ENCODE peak calls at places on chromosomes 4 and X, in nine cellular contexts. B is lower lobe of right lung; E is activated CD4-positive, alpha-beta T cell treated with anti-CD3 and anti-CD28 coated beads, Interleukin-2, amount 10 ng/mL, durations not matched to agents 7 days and 5 days; U is CD14-positive monocyte; I is T-helper 1 cell; J is M059J; Q is activated CD4-positive, CD25-positive, alpha-beta regulatory T cell; D is tibial artery; C is coronary artery. L is an unnamed sample.

GRCh38 chr4:142500966-142501365 is 345.1 kb downstream of the INPP4B start:
- DNase-seq in J (no peak), C (no peak), D (no peak), E (no peak), U (no peak), I (no peak), B (no peak), Q (no peak), L (no peak)

GRCh38 chrX:39477438-39478120 is 620.2 kb downstream of the BCOR start:
- DNase-seq in B (peak; percentile 57), D (no peak), U (peak; percentile 76), E (no peak), Q (no peak), I (no peak), C (no peak), J (peak; percentile 78), L (no peak)

GRCh38 chr4:153759407-153760226 is at the start of gene RNF175:
- DNase-seq in E (no peak), Q (no peak), J (no peak), D (no peak), I (no peak), B (no peak), C (no peak), U (no peak), L (no peak)

GRCh38 chr4:73874386-73874785 is 5.2 kb downstream of the CXCL1 start:
- DNase-seq in C (no peak), D (no peak), U (no peak), I (no peak), Q (no peak), J (no peak), B (no peak), E (no peak), L (no peak)

GRCh38 chr4:40438384-40439026 is 103.4 kb downstream of the CHRNA9 start:
- DNase-seq in I (no peak), B (no peak), U (no peak), C (no peak), D (no peak), J (no peak), Q (no peak), E (no peak), L (no peak)

GRCh38 chr4:72983706-72984105 is 85.8 kb downstream of the COX18 start:
- DNase-seq in D (no peak), C (no peak), Q (no peak), B (no peak), U (no peak), J (no peak), I (no peak), E (no peak), L (no peak)

GRCh38 chr4:91057871-91058270 is 930.7 kb downstream of the CCSER1 start:
- DNase-seq in U (no peak), B (no peak), I (no peak), E (no peak), J (no peak), D (no peak), Q (no peak), C (no peak), L (no peak)

GRCh38 chrX:24294619-24295018 is 19.2 kb downstream of the SUPT20HL2 start:
- DNase-seq in E (peak; percentile 49), B (no peak), J (peak; percentile 57), U (no peak), Q (no peak), D (no peak), C (no peak), I (peak; percentile 26), L (peak; percentile 16)

GRCh38 chr4:52824603-52825310 is 37.4 kb upstream of the RASL11B start:
- DNase-seq in U (no peak), C (no peak), D (no peak), E (no peak), J (no peak), Q (no peak), B (peak; percentile 48), I (no peak), L (no peak)

GRCh38 chr4:155780773-155781172 is 22.0 kb downstream of the GUCY1B1 start:
- DNase-seq in I (no peak), J (peak; percentile 8), C (no peak), E (no peak), B (no peak), Q (no peak), D (no peak), U (no peak), L (no peak)

GRCh38 chr4:150126201-150126879 is 48.1 kb downstream of the DCLK2 start:
- DNase-seq in B (no peak), U (no peak), C (no peak), J (peak; percentile 50), E (no peak), D (no peak), Q (no peak), I (no peak), L (peak; percentile 1)

GRCh38 chr4:185702147-185702663 is 109.8 kb downstream of the SORBS2 start:
- DNase-seq in Q (no peak), I (no peak), B (no peak), E (no peak), J (no peak), D (no peak), U (no peak), C (no peak), L (no peak)

GRCh38 chrX:2299871-2300270 is 200.9 kb downstream of the DHRSX start:
- DNase-seq in C (no peak), J (no peak), B (no peak), Q (no peak), E (no peak), U (no peak), D (no peak), I (no peak), L (no peak)

GRCh38 chrX:129798888-129799287 is 19.1 kb downstream of the SASH3 start:
- DNase-seq in I (no peak), D (no peak), B (no peak), C (no peak), E (no peak), U (no peak), J (no peak), Q (peak; percentile 2), L (no peak)

GRCh38 chr4:143085224-143085623 is 99.5 kb upstream of the USP38 start:
- DNase-seq in I (no peak), J (no peak), U (no peak), B (no peak), E (no peak), C (no peak), Q (no peak), D (no peak), L (no peak)

GRCh38 chrX:65690057-65690855 is 22.8 kb downstream of the MSN start:
- DNase-seq in E (no peak), B (no peak), Q (no peak), J (peak; percentile 95), D (peak; percentile 81), I (no peak), C (peak; percentile 82), U (no peak), L (no peak)

GRCh38 chr4:14726441-14727405 is 275.6 kb upstream of the CPEB2 start:
- DNase-seq in I (no peak), B (no peak), U (no peak), J (peak; percentile 55), D (no peak), C (no peak), E (no peak), Q (no peak), L (no peak)

GRCh38 chrX:102085706-102086105 is 39.8 kb upstream of the TCEAL2 start:
- DNase-seq in E (peak; percentile 5), U (no peak), D (no peak), Q (no peak), I (no peak), B (no peak), C (no peak), J (peak; percentile 12), L (no peak)

GRCh38 chr4:76589402-76589801 is 154.4 kb downstream of the SHROOM3 start:
- DNase-seq in I (no peak), E (no peak), B (no peak), C (no peak), J (peak; percentile 60), Q (no peak), D (no peak), U (no peak), L (no peak)

L was measured in OCI-LY7.